ENCODE peak calls at places on chromosomes 1 and 21, in four cellular contexts. V is IMR-90, B is A549, W is tibial nerve. H is an unnamed sample.

GRCh38 chr1:248231117-248231516 is at the start of gene OR2M4:
- DNase-seq in V (no peak), B (no peak), W (no peak), H (no peak)

GRCh38 chr1:212301570-212301969 is 16.4 kb downstream of the PPP2R5A start:
- DNase-seq in V (no peak), B (no peak), W (no peak), H (no peak)

GRCh38 chr1:224264321-224264720 is 65.7 kb downstream of the NVL start:
- DNase-seq in V (peak; percentile 30), B (no peak), W (no peak), H (no peak)

GRCh38 chr1:9404541-9404940 is 111.8 kb downstream of the SPSB1 start:
- DNase-seq in V (no peak), B (no peak), W (no peak), H (no peak)

GRCh38 chr1:40951943-40952743 is 27.4 kb upstream of the CTPS1 start:
- DNase-seq in V (peak; percentile 29), B (peak; percentile 53), W (peak; percentile 42), H (peak; percentile 79)

GRCh38 chr1:168636642-168637111 is 60.3 kb downstream of the XCL1 start:
- DNase-seq in V (no peak), B (no peak), W (no peak), H (no peak)

GRCh38 chr1:154935749-154936415 is 637 bp downstream of the PMVK start:
- DNase-seq in V (no peak), B (no peak), W (no peak), H (no peak)

GRCh38 chr1:172144445-172145060 is 275.9 kb upstream of the C1orf105 start:
- DNase-seq in V (peak; percentile 98), B (no peak), W (peak; percentile 72), H (peak; percentile 23)

GRCh38 chr1:206460846-206461426 is 9.3 kb upstream of the IKBKE start:
- DNase-seq in V (no peak), B (no peak), W (no peak), H (no peak)

GRCh38 chr1:101733340-101733739 is 263.4 kb downstream of the OLFM3 start:
- DNase-seq in V (no peak), B (no peak), W (no peak), H (no peak)

GRCh38 chr1:2777428-2778219 is 23.9 kb downstream of the TTC34 start:
- DNase-seq in V (no peak), B (no peak), W (no peak), H (no peak)

GRCh38 chr21:28215214-28215954 is 777.3 kb downstream of the LTN1 start:
- DNase-seq in V (peak; percentile 69), B (no peak), W (no peak), H (no peak)

GRCh38 chr1:109716121-109716520 is 4.1 kb downstream of the GSTM5 start:
- DNase-seq in V (no peak), B (no peak), W (no peak), H (no peak)

GRCh38 chr21:42235593-42235992 is 16.7 kb downstream of the ABCG1 start:
- DNase-seq in V (no peak), B (no peak), W (no peak), H (no peak)

GRCh38 chr1:178371236-178371635 is 125.5 kb downstream of the CLEC20A start:
- DNase-seq in V (peak; percentile 40), B (no peak), W (no peak), H (no peak)

DNA sequence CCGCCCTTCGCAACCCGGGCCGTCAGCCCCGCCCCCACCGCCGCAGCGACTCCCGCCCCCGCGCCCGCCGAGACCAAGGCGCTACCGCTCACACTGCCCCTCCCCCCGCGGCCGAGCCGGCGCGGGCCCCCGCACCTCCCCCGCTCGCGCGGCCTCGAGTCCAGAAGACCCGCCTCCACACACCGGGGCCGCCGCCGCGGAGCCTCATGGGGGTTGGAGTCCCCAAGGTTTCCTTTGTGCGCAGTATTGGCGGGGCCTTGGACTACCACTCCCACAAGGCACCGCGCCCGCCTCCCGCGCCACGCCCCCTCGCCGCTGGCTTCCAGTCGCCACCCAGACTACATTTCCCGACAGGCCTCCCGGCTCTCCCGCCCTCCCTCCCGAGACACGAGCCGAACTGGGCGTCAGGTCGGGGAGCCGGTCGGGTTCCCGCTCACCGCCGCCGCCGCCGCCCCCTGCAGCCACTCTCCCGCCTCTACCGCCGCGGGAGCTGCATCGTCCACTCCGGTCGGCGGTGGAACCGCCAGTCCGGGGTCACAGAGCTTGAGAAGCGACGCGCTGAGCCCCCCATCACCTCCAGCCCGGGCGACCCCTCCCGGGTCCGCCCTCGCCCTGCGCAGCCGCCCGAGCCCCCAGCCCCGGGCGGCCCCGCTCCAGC is at the start of gene PHF13:
- DNase-seq in V (peak; percentile 99), B (peak; percentile 88), W (peak; percentile 99), H (peak; percentile 99)
- TF ChIP-seq POLR2A in V (peak; percentile 43), B (peak; percentile 10), W (peak; percentile 74), H (peak; percentile 94)

GRCh38 chr1:38153426-38154088 is 107.0 kb upstream of the POU3F1 start:
- DNase-seq in V (no peak), B (no peak), W (no peak), H (no peak)

GRCh38 chr1:38151399-38151798 is 104.8 kb upstream of the POU3F1 start:
- DNase-seq in V (no peak), B (no peak), W (no peak), H (no peak)

GRCh38 chr1:38154089-38154470 is 107.5 kb upstream of the POU3F1 start:
- DNase-seq in V (no peak), B (no peak), W (no peak), H (no peak)

DNA sequence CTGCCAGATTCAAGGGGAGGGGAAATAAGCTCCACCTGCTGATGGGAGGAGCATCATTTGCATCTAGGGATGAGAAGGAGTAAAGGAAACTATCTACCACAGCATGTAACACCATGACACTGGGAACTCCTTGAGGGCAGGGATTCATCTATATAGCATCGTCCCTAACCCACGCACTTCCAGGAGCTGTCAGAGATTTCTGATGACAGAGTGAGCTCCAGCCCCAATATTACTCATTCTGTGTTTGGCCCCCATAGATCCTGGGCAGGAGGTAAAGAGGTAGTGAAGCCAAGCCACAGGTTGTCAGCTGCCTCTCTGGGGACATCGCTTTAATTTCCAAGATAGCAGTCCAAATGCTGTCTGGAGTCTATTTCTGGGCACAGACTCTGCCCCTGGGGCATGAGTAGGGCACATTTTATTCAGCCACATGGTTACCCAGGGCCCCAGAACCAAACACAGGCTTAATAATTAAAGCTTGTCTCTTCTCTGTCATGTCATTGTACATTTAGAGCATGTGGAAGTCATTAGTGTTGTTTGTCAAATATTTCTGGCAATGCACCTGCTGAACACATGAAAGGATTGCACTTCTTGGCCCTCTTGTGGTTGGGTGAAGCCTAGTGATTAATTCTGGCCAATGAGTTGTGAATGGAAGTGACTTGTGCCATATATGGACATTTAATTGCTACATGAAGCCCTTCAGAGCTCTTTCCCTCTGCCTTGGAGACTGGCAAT is 105.9 kb upstream of the POU3F1 start:
- DNase-seq in V (no peak), B (no peak), W (no peak), H (no peak)
- TF ChIP-seq CTCF in V (no peak), B (no peak), W (no peak), H (peak; percentile 42)

GRCh38 chr1:207866471-207867135 is 44.3 kb downstream of the CD34 start:
- DNase-seq in V (peak; percentile 58), B (no peak), W (peak; percentile 55), H (peak; percentile 68)

GRCh38 chr1:207867136-207868081 is 43.5 kb downstream of the CD34 start:
- DNase-seq in V (no peak), B (no peak), W (no peak), H (peak; percentile 67)

GRCh38 chr1:207861442-207862177 is 49.3 kb downstream of the CD34 start:
- DNase-seq in V (no peak), B (no peak), W (no peak), H (no peak)

GRCh38 chr1:207862241-207862787 is 48.6 kb downstream of the CD34 start:
- DNase-seq in V (peak; percentile 43), B (no peak), W (no peak), H (no peak)

DNA sequence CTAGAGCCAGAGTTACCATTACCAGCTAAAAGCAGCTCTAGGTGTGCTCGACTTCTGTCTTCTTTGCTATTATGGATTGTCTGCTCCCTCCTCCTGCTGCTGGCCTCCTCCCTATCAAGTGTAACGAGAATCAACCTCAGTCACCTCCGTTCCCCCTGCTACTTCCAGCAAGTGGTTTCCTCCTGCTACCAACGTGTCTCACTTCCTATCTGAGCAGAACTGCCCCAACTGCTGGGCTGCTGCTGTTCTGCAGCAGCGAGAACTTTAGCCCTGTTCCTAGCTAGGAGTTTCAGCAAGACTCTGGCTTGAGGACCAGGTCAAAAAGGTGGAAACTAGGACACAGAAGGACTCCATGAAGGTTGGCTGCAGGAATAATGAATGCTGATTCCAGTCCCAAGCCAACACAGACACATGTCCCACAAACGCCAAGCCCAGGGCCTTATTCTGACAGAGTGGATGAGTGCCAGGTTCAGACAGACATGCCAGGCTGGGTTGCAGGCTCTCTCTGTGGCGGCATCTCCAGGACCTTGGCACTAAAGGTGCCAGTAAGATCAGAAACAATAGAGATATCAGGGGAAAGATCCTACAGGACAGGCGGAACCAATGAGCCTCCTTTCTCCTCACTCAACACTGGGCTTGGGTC is 46.9 kb downstream of the CD34 start:
- DNase-seq in V (no peak), B (no peak), W (no peak), H (no peak)
- TF ChIP-seq POLR2A in V (no peak), B (no peak), W (no peak), H (no peak)

DNA sequence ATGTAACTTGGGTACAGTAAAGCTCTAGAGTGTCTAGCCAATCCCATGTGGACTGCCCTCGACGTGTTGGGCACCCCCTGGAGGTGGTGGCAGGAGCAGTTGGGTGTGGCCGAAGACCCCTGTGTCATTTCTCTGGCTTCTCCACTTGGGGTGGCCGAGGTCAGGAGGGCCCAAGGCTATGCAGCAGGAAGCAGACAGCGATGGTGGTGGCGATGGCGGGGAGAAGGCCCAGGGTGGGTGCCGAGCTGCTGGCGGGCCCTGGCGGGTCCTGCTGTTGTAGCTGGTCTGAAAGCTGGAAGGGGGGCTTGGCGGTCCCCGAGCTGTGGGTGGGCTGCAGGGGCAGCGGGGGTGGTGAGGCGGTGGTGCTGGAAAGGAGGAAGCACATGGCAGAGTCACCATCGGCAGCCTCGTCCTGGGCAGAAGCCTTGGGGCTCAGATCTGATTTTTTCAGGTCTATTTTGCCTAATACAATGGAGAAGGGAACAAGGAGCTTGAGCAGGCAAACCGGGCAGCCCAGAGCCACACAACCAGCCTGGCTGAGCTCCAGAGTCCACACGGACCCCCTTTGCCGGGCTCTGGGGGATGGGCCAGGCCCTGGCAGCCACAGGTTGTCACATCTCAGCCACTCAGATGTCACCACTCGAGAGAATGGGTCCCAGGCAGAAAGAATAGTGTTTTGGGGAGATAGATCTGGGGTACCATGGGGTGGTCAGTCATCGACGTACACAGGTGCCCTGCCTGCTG is 231.3 kb downstream of the TRABD2B start:
- DNase-seq in V (no peak), B (no peak), W (no peak), H (no peak)
- TF ChIP-seq CTCF in V (no peak), B (no peak), W (no peak), H (no peak)